ENCODE peak calls at places on chromosome 14, in seven cellular contexts. Z is lower leg skin, E is T-helper 2 cell, L is endodermal cell, F is suprapubic skin, S is A673, R is GM23338. T is an unnamed sample.

GRCh38 chr14:93103392-93104080 is 12.2 kb downstream of the ITPK1 start:
- DNase-seq in F (no peak), E (peak), S (no peak), R (no peak), Z (no peak), L (no peak), T (peak)

GRCh38 chr14:21197418-21198205 is 41.7 kb upstream of the OR5AU1 start:
- DNase-seq in R (no peak), F (no peak), Z (no peak), E (no peak), L (no peak), S (no peak), T (no peak)

GRCh38 chr14:22837059-22837749 is 819 bp downstream of the MMP14 start:
- DNase-seq in S (peak), L (peak), R (peak), E (no peak), F (no peak), Z (no peak), T (no peak)

GRCh38 chr14:22822619-22823551 is 6.8 kb upstream of the MRPL52 start:
- DNase-seq in Z (peak), S (peak), F (peak), E (peak), R (peak), L (peak), T (peak)

GRCh38 chr14:30443368-30444007 is 115.5 kb upstream of the G2E3 start:
- DNase-seq in S (peak), L (no peak), Z (no peak), E (peak), R (peak), F (no peak), T (no peak)

GRCh38 chr14:95307402-95308041 is 12.2 kb downstream of the CLMN start:
- DNase-seq in R (no peak), S (no peak), L (no peak), Z (no peak), E (no peak), F (no peak), T (no peak)

GRCh38 chr14:97458302-97459137 is 661.3 kb downstream of the VRK1 start:
- DNase-seq in S (peak), F (peak), E (peak), Z (peak), L (peak), R (peak), T (no peak)

GRCh38 chr14:104288272-104288671 is 149.9 kb downstream of the KIF26A start:
- DNase-seq in E (no peak), S (no peak), L (peak), R (no peak), F (peak), Z (peak), T (no peak)

GRCh38 chr14:52862652-52863338 is 71.4 kb upstream of the GNPNAT1 start:
- DNase-seq in S (peak), E (no peak), Z (no peak), L (no peak), F (no peak), R (no peak), T (no peak)

GRCh38 chr14:101196795-101197590 is 293.5 kb upstream of the RTL1 start:
- DNase-seq in E (no peak), L (peak), Z (peak), F (peak), S (no peak), R (peak), T (no peak)

GRCh38 chr14:100651999-100652508 is 64.8 kb upstream of the BEGAIN start:
- DNase-seq in Z (no peak), L (no peak), S (no peak), F (no peak), E (no peak), R (no peak), T (no peak)

GRCh38 chr14:65052832-65053231 is 49.5 kb downstream of the MAX start:
- DNase-seq in R (no peak), E (no peak), S (no peak), F (no peak), Z (peak), L (no peak), T (no peak)

GRCh38 chr14:21711360-21711961 is 37.8 kb upstream of the OR4E1 start:
- DNase-seq in Z (no peak), E (peak), F (no peak), S (peak), L (peak), R (peak), T (no peak)

GRCh38 chr14:55389330-55389729 is 22.3 kb downstream of the ATG14 start:
- DNase-seq in L (no peak), S (no peak), Z (no peak), E (no peak), F (no peak), R (no peak), T (no peak)

GRCh38 chr14:97250925-97251324 is 453.7 kb downstream of the VRK1 start:
- DNase-seq in S (no peak), L (no peak), R (no peak), F (no peak), Z (no peak), E (no peak), T (no peak)

GRCh38 chr14:36976571-36977023 is 195.8 kb downstream of the SLC25A21 start:
- DNase-seq in S (no peak), F (no peak), E (no peak), Z (no peak), L (peak), R (no peak), T (no peak)

GRCh38 chr14:73887116-73887490 is 444 bp downstream of the ZNF410 start:
- DNase-seq in F (no peak), R (no peak), S (no peak), E (peak), Z (no peak), L (no peak), T (no peak)

GRCh38 chr14:94354638-94355185 is 31.6 kb upstream of the SERPINA6 start:
- DNase-seq in L (no peak), S (no peak), Z (no peak), E (no peak), R (no peak), F (no peak), T (no peak)

GRCh38 chr14:105487986-105488777 is 1.5 kb downstream of the CRIP1 start:
- DNase-seq in S (no peak), R (no peak), Z (peak), F (no peak), E (peak), L (no peak), T (no peak)

GRCh38 chr14:39762576-39763401 is 330.6 kb upstream of the FBXO33 start:
- DNase-seq in Z (no peak), S (no peak), E (peak), L (no peak), F (no peak), R (no peak), T (no peak)

GRCh38 chr14:85534435-85534834 is 4.5 kb downstream of the FLRT2 start:
- DNase-seq in Z (peak), L (peak), R (peak), E (no peak), F (no peak), S (peak), T (no peak)

GRCh38 chr14:104694991-104695659 is 5.7 kb downstream of the INF2 start:
- DNase-seq in R (no peak), F (no peak), S (peak), L (no peak), Z (no peak), E (peak), T (no peak)

GRCh38 chr14:68734231-68734732 is 58.6 kb downstream of the ZFP36L1 start:
- DNase-seq in S (no peak), E (peak), F (peak), L (no peak), Z (no peak), R (no peak), T (no peak)

GRCh38 chr14:70955543-70956480 is 48.6 kb downstream of the PCNX1 start:
- DNase-seq in Z (no peak), E (peak), R (peak), S (peak), F (no peak), L (no peak), T (no peak)

GRCh38 chr14:58992935-58993334 is 195.5 kb upstream of the DAAM1 start:
- DNase-seq in S (no peak), R (no peak), L (no peak), Z (no peak), E (no peak), F (no peak), T (no peak)

GRCh38 chr14:91105673-91106072 is 8.2 kb upstream of the DGLUCY start:
- DNase-seq in F (no peak), S (no peak), R (no peak), L (no peak), E (no peak), Z (no peak), T (no peak)

GRCh38 chr14:73269729-73270651 is 32.7 kb downstream of the PAPLN start:
- DNase-seq in R (peak), F (peak), E (no peak), Z (peak), S (no peak), L (peak), T (peak)

GRCh38 chr14:81384900-81385299 is 15.2 kb downstream of the STON2 start:
- DNase-seq in S (peak), Z (no peak), L (no peak), E (no peak), R (no peak), F (no peak), T (no peak)

GRCh38 chr14:37246427-37246829 is 48.7 kb downstream of the MIPOL1 start:
- DNase-seq in E (peak), R (peak), S (peak), L (no peak), F (no peak), Z (no peak), T (no peak)

GRCh38 chr14:101018561-101019290 is 115.2 kb upstream of the RTL1 start:
- DNase-seq in R (no peak), S (no peak), L (peak), F (peak), Z (peak), E (no peak), T (peak)

GRCh38 chr14:87205811-87206210 is 787.2 kb downstream of the GALC start:
- DNase-seq in Z (no peak), E (no peak), L (no peak), R (no peak), S (no peak), F (no peak), T (no peak)

GRCh38 chr14:90551733-90552464 is 155.1 kb downstream of the CALM1 start:
- DNase-seq in R (no peak), Z (no peak), L (no peak), S (no peak), F (no peak), E (no peak), T (no peak)

GRCh38 chr14:21258194-21258888 is 10.9 kb downstream of the HNRNPC start:
- DNase-seq in Z (no peak), L (no peak), S (no peak), F (no peak), E (no peak), R (no peak), T (no peak)

GRCh38 chr14:54168489-54168888 is 211.9 kb upstream of the BMP4 start:
- DNase-seq in S (no peak), R (no peak), L (no peak), F (no peak), Z (no peak), E (no peak), T (no peak)